ENCODE peak calls at places on chromosomes 12 and 14, in nine cellular contexts. D, P, N, B, O, M, G, F and R are unnamed samples.

GRCh38 chr12:38384816-38385491 is 68.4 kb downstream of the ALG10B start:
- DNase-seq in D (no peak), P (no peak), N (no peak), B (no peak), O (no peak), M (peak), G (no peak), F (no peak), R (peak)

GRCh38 chr12:116490481-116490880 is 68.7 kb upstream of the MAP1LC3B2 start:
- DNase-seq in D (no peak), P (peak), N (peak), B (no peak), O (no peak), M (no peak), G (no peak), F (no peak), R (no peak)

GRCh38 chr12:124543052-124543590 is 24.3 kb downstream of the NCOR2 start:
- DNase-seq in D (no peak), P (peak), N (peak), B (peak), O (no peak), M (no peak), G (no peak), F (no peak), R (peak)

GRCh38 chr12:27623645-27624044 is 72.6 kb upstream of the REP15 start:
- DNase-seq in D (no peak), P (peak), N (peak), B (no peak), O (no peak), M (no peak), G (no peak), F (no peak), R (no peak)

GRCh38 chr12:122023339-122024131 is 1.9 kb downstream of the BCL7A start:
- DNase-seq in D (no peak), P (peak), N (peak), B (peak), O (no peak), M (peak), G (peak), F (no peak), R (peak)

GRCh38 chr12:29238822-29239291 is 89.8 kb downstream of the FAR2 start:
- DNase-seq in D (no peak), P (no peak), N (peak), B (no peak), O (no peak), M (no peak), G (no peak), F (no peak), R (no peak)

GRCh38 chr14:25150401-25150800 is 100.5 kb upstream of the STXBP6 start:
- DNase-seq in D (no peak), P (no peak), N (no peak), B (no peak), O (no peak), M (no peak), G (no peak), F (no peak), R (no peak)

GRCh38 chr14:20697273-20698017 is 8.9 kb downstream of the ANG start:
- DNase-seq in D (no peak), P (peak), N (peak), B (peak), O (no peak), M (peak), G (peak), F (no peak), R (peak)

GRCh38 chr14:60658116-60658515 is 8.8 kb upstream of the SIX1 start:
- DNase-seq in D (no peak), P (no peak), N (no peak), B (no peak), O (no peak), M (no peak), G (no peak), F (no peak), R (peak)
- H3K4me3 ChIP-seq in D (peak), P (peak), N (peak), B (no peak), O (peak), M (peak), G (peak), F (peak), R (peak)

GRCh38 chr12:92556622-92557421 is 146.0 kb upstream of the PLEKHG7 start:
- DNase-seq in D (no peak), P (peak), N (no peak), B (no peak), O (no peak), M (no peak), G (no peak), F (no peak), R (no peak)
- H3K4me3 ChIP-seq in D (no peak), P (no peak), N (no peak), B (no peak), O (peak), M (no peak), G (no peak), F (peak), R (no peak)

GRCh38 chr12:111038075-111038474 is 117.7 kb upstream of the MYL2 start:
- DNase-seq in D (no peak), P (no peak), N (no peak), B (no peak), O (no peak), M (no peak), G (no peak), F (no peak), R (no peak)
- H3K4me3 ChIP-seq in D (no peak), P (no peak), N (no peak), B (no peak), O (no peak), M (no peak), G (no peak), F (no peak), R (no peak)

GRCh38 chr14:94113908-94114588 is 3.5 kb downstream of the IFI27 start:
- DNase-seq in D (no peak), P (peak), N (no peak), B (no peak), O (no peak), M (no peak), G (no peak), F (no peak), R (no peak)
- H3K4me3 ChIP-seq in D (no peak), P (no peak), N (no peak), B (no peak), O (no peak), M (no peak), G (no peak), F (no peak), R (no peak)

GRCh38 chr14:78704965-78705364 is 534.8 kb downstream of the NRXN3 start:
- DNase-seq in D (no peak), P (no peak), N (no peak), B (no peak), O (no peak), M (no peak), G (no peak), F (no peak), R (no peak)
- H3K4me3 ChIP-seq in D (no peak), P (no peak), N (no peak), B (no peak), O (no peak), M (no peak), G (no peak), F (no peak), R (no peak)

GRCh38 chr14:35032562-35032961 is 13.5 kb upstream of the FAM177A1 start:
- DNase-seq in D (no peak), P (no peak), N (no peak), B (no peak), O (no peak), M (no peak), G (no peak), F (no peak), R (no peak)

DNA sequence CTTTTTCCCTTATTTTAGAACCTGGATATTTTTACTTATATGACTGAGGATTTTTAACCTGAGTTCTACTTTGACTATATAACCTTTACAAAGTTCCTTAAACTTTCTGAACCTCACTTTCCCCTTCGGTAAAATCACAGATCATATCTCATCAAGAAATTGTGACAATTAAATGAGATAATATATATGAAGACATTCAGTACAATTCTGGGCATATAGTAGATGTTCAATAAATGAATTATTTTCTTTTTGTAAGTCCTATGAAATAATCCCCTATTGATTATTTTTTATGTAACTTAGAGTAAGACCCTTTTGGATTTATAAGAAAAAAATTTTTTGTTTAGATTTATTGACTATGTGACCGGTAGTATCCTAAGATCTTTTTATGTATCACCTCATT is 17.6 kb upstream of the FAM177A1 start:
- DNase-seq in D (no peak), P (no peak), N (no peak), B (no peak), O (no peak), M (no peak), G (no peak), F (no peak), R (no peak)
- H3K4me3 ChIP-seq in D (no peak), P (no peak), N (no peak), B (no peak), O (no peak), M (no peak), G (no peak), F (no peak), R (no peak)

DNA sequence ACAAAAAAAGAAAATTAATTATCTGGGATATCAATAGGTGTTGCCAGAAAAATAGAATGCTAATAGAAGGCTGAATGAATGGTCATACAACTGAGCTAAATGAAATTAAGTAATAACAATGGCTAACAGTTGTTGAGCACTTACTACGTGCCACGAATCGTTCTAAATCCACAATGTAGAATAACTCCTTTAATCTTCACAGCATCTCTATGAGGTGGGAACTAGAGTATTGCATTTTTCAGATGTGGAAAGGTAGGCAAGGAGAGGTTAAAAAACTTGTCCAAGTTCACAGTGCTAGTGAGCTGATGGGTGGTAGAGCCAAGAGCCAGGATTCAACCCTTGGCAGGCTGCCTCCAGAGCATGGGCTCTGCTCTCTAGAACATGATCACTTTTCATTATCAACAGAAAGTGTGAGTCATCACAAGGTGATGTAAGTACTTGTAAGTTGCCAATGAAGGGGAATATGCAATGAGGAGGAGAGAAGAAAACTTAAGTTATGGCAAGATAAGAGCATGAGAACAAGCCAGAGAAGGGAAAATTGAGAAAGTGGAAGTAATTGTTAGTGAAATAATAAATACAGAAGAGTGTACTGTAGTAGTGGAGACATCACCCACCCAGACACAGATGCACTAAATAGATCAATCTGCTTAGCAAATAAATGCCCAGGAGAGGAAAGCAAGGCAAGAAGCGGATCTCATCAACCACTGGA is 122.1 kb downstream of the PRKD1 start:
- DNase-seq in D (peak), P (peak), N (peak), B (no peak), O (no peak), M (peak), G (peak), F (no peak), R (no peak)
- H3K4me3 ChIP-seq in D (no peak), P (no peak), N (no peak), B (no peak), O (no peak), M (no peak), G (no peak), F (no peak), R (no peak)

GRCh38 chr14:52241102-52241793 is 26.2 kb upstream of the PTGDR start:
- DNase-seq in D (peak), P (peak), N (peak), B (no peak), O (no peak), M (no peak), G (no peak), F (no peak), R (no peak)
- H3K4me3 ChIP-seq in D (peak), P (peak), N (peak), B (no peak), O (no peak), M (no peak), G (no peak), F (no peak), R (no peak)

GRCh38 chr12:14885718-14886201 is at the start of gene MGP:
- DNase-seq in D (no peak), P (peak), N (peak), B (no peak), O (no peak), M (no peak), G (no peak), F (no peak), R (no peak)
- H3K4me3 ChIP-seq in D (no peak), P (peak), N (peak), B (no peak), O (no peak), M (peak), G (peak), F (no peak), R (no peak)

GRCh38 chr12:47078733-47079364 is 572 bp upstream of the PCED1B start:
- DNase-seq in D (no peak), P (no peak), N (no peak), B (peak), O (peak), M (peak), G (peak), F (no peak), R (peak)
- H3K4me3 ChIP-seq in D (peak), P (peak), N (peak), B (peak), O (peak), M (peak), G (peak), F (peak), R (peak)